ENCODE peak calls at places on chromosome 4, in four cellular contexts. I is lung, J is psoas muscle, T is right lobe of liver. E is an unnamed sample.

GRCh38 chr4:109590841-109591357 is 30.9 kb downstream of the MCUB start:
- DNase-seq in I (no peak), J (no peak), T (no peak), E (no peak)

GRCh38 chr4:36242629-36243354 is 1.5 kb downstream of the ARAP2 start:
- DNase-seq in I (no peak), J (no peak), T (no peak), E (no peak)

GRCh38 chr4:76558391-76559235 is 123.6 kb downstream of the SHROOM3 start:
- DNase-seq in I (no peak), J (no peak), T (no peak), E (no peak)

GRCh38 chr4:147732516-147733193 is 767 bp downstream of the ARHGAP10 start:
- DNase-seq in I (peak; percentile 52), J (peak; percentile 43), T (no peak), E (peak; percentile 57)

GRCh38 chr4:101973331-101973730 is 182.8 kb downstream of the BANK1 start:
- DNase-seq in I (no peak), J (no peak), T (no peak), E (no peak)

GRCh38 chr4:187606581-187606980 is 389.0 kb upstream of the ZFP42 start:
- DNase-seq in I (no peak), J (no peak), T (no peak), E (peak; percentile 11)

GRCh38 chr4:122668241-122668640 is 47.4 kb upstream of the IL21 start:
- DNase-seq in I (no peak), J (no peak), T (no peak), E (no peak)

GRCh38 chr4:31998807-31999206 is 1278.6 kb downstream of the PCDH7 start:
- DNase-seq in I (no peak), J (no peak), T (no peak), E (no peak)

GRCh38 chr4:27360651-27361347 is 500.2 kb downstream of the STIM2 start:
- DNase-seq in I (no peak), J (no peak), T (no peak), E (no peak)

DNA sequence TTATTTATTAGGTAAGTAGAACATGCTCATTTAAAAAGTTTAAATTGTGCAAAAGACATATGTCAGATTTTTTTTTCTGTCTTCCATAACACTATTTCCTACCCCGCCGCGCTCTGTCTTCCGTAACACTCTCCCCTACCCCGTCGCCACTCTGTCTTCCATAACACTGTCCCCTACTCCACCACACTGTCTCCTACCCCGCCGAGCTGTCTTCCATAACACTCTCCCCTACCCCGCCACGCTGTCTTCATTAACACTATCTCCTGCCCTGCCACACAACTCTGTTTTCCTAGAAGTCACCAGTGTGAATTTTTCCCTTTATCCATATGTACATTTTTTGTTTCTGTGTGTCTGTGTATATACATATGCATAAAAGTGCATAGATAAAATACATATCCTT is 4.4 kb downstream of the MSMO1 start:
- DNase-seq in I (no peak), J (no peak), T (no peak), E (no peak)
- H3K27ac ChIP-seq in I (no peak overlapping the region), J (no peak overlapping the region), T (peak overlapping the region; percentile 98), E (no peak overlapping the region)

GRCh38 chr4:107888237-107888636 is 43.1 kb upstream of the CYP2U1 start:
- DNase-seq in I (no peak), J (no peak), T (no peak), E (no peak)
- H3K9me3 ChIP-seq in I (no peaks in the 10 kb centered on the region), J (peaks cover 4% of the 10 kb centered on the region), T (no peaks in the 10 kb centered on the region), E (peaks cover 33% of the 10 kb centered on the region)

DNA sequence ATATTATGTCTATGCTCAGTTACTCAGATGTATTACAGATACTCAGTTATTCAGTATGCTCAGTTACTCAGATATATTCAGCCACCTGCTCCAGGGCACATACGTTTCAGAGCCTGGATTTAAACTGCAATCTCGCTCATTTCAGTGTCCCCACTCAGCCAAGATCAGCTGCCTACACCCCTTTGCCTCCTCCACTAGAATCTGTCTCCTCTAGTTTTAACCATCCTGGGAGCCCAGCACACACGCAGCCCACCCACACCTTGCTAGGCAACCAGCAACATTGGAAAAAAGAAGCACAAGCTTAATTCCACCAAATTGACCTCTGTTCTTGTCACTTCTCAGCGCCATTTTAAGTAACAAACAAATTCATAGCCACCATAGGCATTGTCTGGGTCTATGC is 246.2 kb downstream of the QDPR start:
- DNase-seq in I (no peak), J (no peak), T (no peak), E (no peak)
- H3K4me3 ChIP-seq in I (no peak overlapping the region), J (no peak overlapping the region), T (no peak overlapping the region), E (no peak overlapping the region)

GRCh38 chr4:176793060-176793605 is 411 bp upstream of the VEGFC start:
- DNase-seq in I (no peak), J (no peak), T (no peak), E (no peak)

GRCh38 chr4:176792348-176793059 is at the start of gene VEGFC:
- DNase-seq in I (peak; percentile 44), J (peak; percentile 61), T (peak; percentile 61), E (peak; percentile 64)

GRCh38 chr4:176795441-176795840 is 2.7 kb upstream of the VEGFC start:
- DNase-seq in I (no peak), J (no peak), T (no peak), E (no peak)

GRCh38 chr4:176794651-176795050 is 1.9 kb upstream of the VEGFC start:
- DNase-seq in I (no peak), J (no peak), T (no peak), E (no peak)

DNA sequence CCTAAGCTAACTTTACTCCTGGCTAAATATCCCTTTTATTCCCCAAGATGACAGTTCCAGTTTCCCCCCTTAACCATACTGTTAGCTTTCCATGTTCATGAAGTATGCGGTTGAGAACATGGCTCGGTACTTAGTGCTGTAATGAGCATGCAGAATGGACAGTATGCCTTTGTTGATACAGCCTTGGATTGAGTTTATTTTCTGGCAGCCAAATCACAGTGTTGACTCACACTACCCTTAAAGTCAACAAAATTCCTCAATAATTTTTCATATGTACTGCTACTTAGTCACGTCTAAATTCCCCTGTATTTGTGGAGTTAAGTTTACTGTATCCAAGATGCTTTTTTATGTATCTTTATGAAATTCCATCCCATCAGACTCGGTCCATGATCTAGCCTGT is 1.4 kb upstream of the VEGFC start:
- DNase-seq in I (no peak), J (no peak), T (no peak), E (no peak)
- H3K27ac ChIP-seq in I (no peak overlapping the region), J (no peak overlapping the region), T (no peak overlapping the region), E (peak overlapping the region; percentile 71)

GRCh38 chr4:8776366-8776765 is 95.3 kb downstream of the HMX1 start:
- DNase-seq in I (no peak), J (no peak), T (peak; percentile 7), E (no peak)

GRCh38 chr4:8778301-8778700 is 93.3 kb downstream of the HMX1 start:
- DNase-seq in I (no peak), J (no peak), T (no peak), E (no peak)

GRCh38 chr4:8778760-8779159 is 92.9 kb downstream of the HMX1 start:
- DNase-seq in I (no peak), J (no peak), T (no peak), E (no peak)

GRCh38 chr4:8775751-8776355 is 95.8 kb downstream of the HMX1 start:
- DNase-seq in I (no peak), J (no peak), T (peak; percentile 40), E (no peak)

DNA sequence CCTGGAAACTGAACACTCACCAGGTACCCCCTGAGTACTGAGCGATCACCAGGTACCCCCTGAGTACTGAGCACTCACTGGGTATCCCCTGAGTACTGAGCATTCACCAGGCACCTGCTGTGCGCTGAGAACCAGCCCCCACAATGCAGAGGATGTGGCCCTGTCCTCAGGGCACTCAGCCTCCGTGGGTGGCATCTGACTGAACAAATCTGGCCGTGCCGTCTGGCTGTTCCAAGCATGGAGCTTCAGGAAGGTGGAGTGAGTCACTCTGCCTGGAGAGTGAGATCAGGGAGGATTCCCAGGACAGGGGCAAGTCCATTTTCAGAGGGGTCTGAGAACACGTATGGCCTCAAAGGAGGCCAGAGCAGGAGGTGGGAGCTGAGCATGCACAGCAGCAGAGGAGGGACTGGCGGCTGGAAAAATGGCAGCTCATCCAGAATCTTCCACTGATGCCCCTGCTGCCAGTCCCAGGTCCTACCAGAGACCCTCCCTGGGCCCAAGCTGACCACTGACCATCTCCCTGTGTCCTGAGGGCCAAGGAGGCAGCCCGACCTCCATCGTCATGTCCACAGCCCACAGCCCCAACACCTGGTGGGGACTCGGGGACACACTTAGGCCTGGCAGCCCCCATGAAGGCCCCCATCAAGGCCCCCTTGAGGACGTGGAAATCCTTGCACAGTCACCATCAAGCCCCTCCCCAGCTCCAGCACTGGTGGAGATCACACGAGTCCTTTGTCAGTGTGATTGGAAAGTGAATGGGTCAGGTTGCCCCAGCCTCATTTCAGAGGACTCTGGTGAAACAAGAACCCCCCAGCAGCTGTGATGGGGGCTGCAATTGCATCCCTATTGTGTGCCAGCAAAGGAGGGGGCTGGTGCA is 94.1 kb downstream of the HMX1 start:
- DNase-seq in I (no peak), J (no peak), T (no peak), E (no peak)
- H3K9me3 ChIP-seq in I (no peaks in the 10 kb centered on the region), J (no peaks in the 10 kb centered on the region), T (no peaks in the 10 kb centered on the region), E (no peaks in the 10 kb centered on the region)

GRCh38 chr4:17510582-17510981 is 1.3 kb downstream of the QDPR start:
- DNase-seq in I (no peak), J (no peak), T (no peak), E (no peak)
- H3K4me3 ChIP-seq in I (peak overlapping the region; percentile 24), J (peak overlapping the region; percentile 94), T (peak overlapping the region; percentile 79), E (peak overlapping the region; percentile 79)